ENCODE peak calls at places on chromosomes 13 and 19, in four cellular contexts. C is left ventricle myocardium inferior, Z is mucosa of descending colon, F is prostate gland. D is an unnamed sample.

GRCh38 chr19:41548954-41549688 is 26.8 kb upstream of the CEACAM21 start:
- DNase-seq in F (no peak), Z (peak; percentile 68), C (no peak), D (no peak)

GRCh38 chr19:7926021-7926726 is at the start of gene CTXN1:
- DNase-seq in C (peak; percentile 71), F (peak; percentile 69), Z (peak; percentile 84), D (no peak)

GRCh38 chr13:100069278-100069677 is 19.6 kb upstream of the PCCA start:
- DNase-seq in Z (peak; percentile 9), F (peak; percentile 62), C (no peak), D (peak; percentile 32)

GRCh38 chr19:48468806-48469055 is 438 bp upstream of the CYTH2 start:
- DNase-seq in Z (no peak), F (no peak), C (no peak), D (no peak)

GRCh38 chr19:49680473-49681351 is 3.6 kb downstream of the PRMT1 start:
- DNase-seq in C (peak; percentile 90), F (peak; percentile 79), Z (peak; percentile 95), D (no peak)

GRCh38 chr19:39390460-39390758 is 497 bp downstream of the PAF1 start:
- DNase-seq in C (no peak), Z (peak; percentile 80), F (peak; percentile 75), D (no peak)

GRCh38 chr19:51441410-51442390 is 16.6 kb downstream of the SIGLEC8 start:
- DNase-seq in Z (peak; percentile 65), C (no peak), F (no peak), D (no peak)

GRCh38 chr19:51439021-51439465 is 19.2 kb downstream of the SIGLEC8 start:
- DNase-seq in Z (peak; percentile 49), F (no peak), C (no peak), D (no peak)

GRCh38 chr13:32548837-32549236 is 10.2 kb upstream of the N4BP2L2 start:
- DNase-seq in F (no peak), Z (no peak), C (no peak), D (no peak)

GRCh38 chr19:5621311-5621944 is 1.1 kb downstream of the SAFB2 start:
- DNase-seq in F (peak; percentile 42), C (no peak), Z (peak; percentile 22), D (peak; percentile 67)

GRCh38 chr13:19605161-19605955 is 28.1 kb upstream of the MPHOSPH8 start:
- DNase-seq in C (no peak), F (no peak), Z (no peak), D (no peak)

GRCh38 chr19:34556500-34556899 is 74.9 kb downstream of the WTIP start:
- DNase-seq in Z (peak; percentile 45), C (no peak), F (no peak), D (no peak)

GRCh38 chr13:66021846-66022245 is 1208.3 kb downstream of the PCDH9 start:
- DNase-seq in Z (no peak), F (no peak), C (no peak), D (no peak)

GRCh38 chr19:18385675-18386542 is at the start of gene GDF15:
- DNase-seq in Z (peak; percentile 97), C (peak; percentile 61), F (peak; percentile 85), D (peak; percentile 87)

GRCh38 chr19:2268861-2269243 is 12.6 kb upstream of the JSRP1 start:
- DNase-seq in Z (no peak), F (no peak), C (no peak), D (no peak)

GRCh38 chr13:58620171-58620570 is 988.6 kb downstream of the PCDH17 start:
- DNase-seq in C (no peak), Z (no peak), F (no peak), D (no peak)

GRCh38 chr13:24038405-24038804 is 122.1 kb upstream of the SPATA13 start:
- DNase-seq in C (no peak), Z (no peak), F (no peak), D (no peak)

GRCh38 chr19:47109541-47110375 is 3.8 kb downstream of the ZC3H4 start:
- DNase-seq in Z (peak; percentile 55), F (no peak), C (no peak), D (no peak)

GRCh38 chr13:42525035-42525504 is 48.9 kb upstream of the TNFSF11 start:
- DNase-seq in F (no peak), C (no peak), Z (no peak), D (no peak)

GRCh38 chr19:50488795-50489194 is 12.1 kb upstream of the GARIN5A start:
- DNase-seq in Z (no peak), F (no peak), C (no peak), D (no peak)

GRCh38 chr13:50452761-50453160 is 390.7 kb downstream of the DLEU7 start:
- DNase-seq in Z (no peak), F (no peak), C (no peak), D (no peak)

GRCh38 chr19:38841180-38841766 is 8.5 kb downstream of the HNRNPL start:
- DNase-seq in C (no peak), F (no peak), Z (no peak), D (no peak)

GRCh38 chr13:41614671-41615519 is 157.5 kb downstream of the RGCC start:
- DNase-seq in F (no peak), Z (no peak), C (no peak), D (no peak)

GRCh38 chr19:41926861-41927809 is 1.1 kb downstream of the ERFL start:
- DNase-seq in C (no peak), F (no peak), Z (no peak), D (no peak)

GRCh38 chr19:4061178-4061682 is 5.5 kb downstream of the ZBTB7A start:
- DNase-seq in Z (peak; percentile 97), C (peak; percentile 85), F (peak; percentile 75), D (no peak)

GRCh38 chr19:29741226-29741625 is 26.2 kb upstream of the C19orf12 start:
- DNase-seq in C (no peak), F (no peak), Z (no peak), D (no peak)

GRCh38 chr13:31000889-31001288 is 68.4 kb downstream of the TEX26 start:
- DNase-seq in Z (no peak), C (no peak), F (no peak), D (no peak)

GRCh38 chr13:97258801-97259200 is 36.7 kb downstream of the MBNL2 start:
- DNase-seq in Z (no peak), C (no peak), F (no peak), D (no peak)

GRCh38 chr19:21256722-21257121 is 72.5 kb downstream of the ZNF708 start:
- DNase-seq in C (no peak), Z (no peak), F (no peak), D (peak; percentile 34)

GRCh38 chr19:15115762-15116615 is 8.8 kb downstream of the SYDE1 start:
- DNase-seq in F (no peak), Z (no peak), C (no peak), D (no peak)

GRCh38 chr19:45224645-45225044 is 20.6 kb downstream of the EXOC3L2 start:
- DNase-seq in Z (no peak), C (no peak), F (no peak), D (no peak)

GRCh38 chr13:85347251-85347650 is 452.0 kb downstream of the SLITRK6 start:
- DNase-seq in C (no peak), Z (no peak), F (no peak), D (no peak)

GRCh38 chr13:52147225-52147624 is 12.2 kb downstream of the NEK3 start:
- DNase-seq in Z (no peak), C (no peak), F (no peak), D (no peak)

GRCh38 chr13:35349673-35350278 is 126.7 kb downstream of the MAB21L1 start:
- DNase-seq in Z (peak; percentile 12), C (no peak), F (no peak), D (no peak)

GRCh38 chr19:28472111-28472510 is 740.8 kb downstream of the UQCRFS1 start:
- DNase-seq in Z (no peak), C (no peak), F (no peak), D (no peak)

GRCh38 chr19:30206187-30206586 is 166.0 kb upstream of the ZNF536 start:
- DNase-seq in Z (no peak), C (no peak), F (no peak), D (no peak)

GRCh38 chr19:29104605-29105241 is 108.2 kb downstream of the UQCRFS1 start:
- DNase-seq in C (no peak), F (no peak), Z (no peak), D (no peak)

GRCh38 chr19:11261902-11262839 is at the start of gene DOCK6:
- DNase-seq in F (no peak), Z (peak; percentile 75), C (peak; percentile 49), D (no peak)
- H3K4me3 ChIP-seq in F (peak within 1 kb of the TSS; percentile 93), Z (peak within 1 kb of the TSS; percentile 54), C (peak within 1 kb of the TSS; percentile 90), D (peak within 1 kb of the TSS; percentile 60)

GRCh38 chr13:91922969-91923592 is 524.7 kb downstream of the GPC5 start:
- DNase-seq in C (no peak), Z (no peak), F (no peak), D (no peak)
- TF ChIP-seq CTCF in C (peak; percentile 27), Z (no peak), F (no peak), D (peak; percentile 37)

GRCh38 chr19:56670401-56670960 is 1.1 kb downstream of the ZNF835 start:
- DNase-seq in Z (no peak), C (no peak), F (no peak), D (no peak)
- H3K4me3 ChIP-seq in Z (no peak overlapping the region), C (peak overlapping the region; percentile 89), F (no peak overlapping the region), D (no peak overlapping the region)

DNA sequence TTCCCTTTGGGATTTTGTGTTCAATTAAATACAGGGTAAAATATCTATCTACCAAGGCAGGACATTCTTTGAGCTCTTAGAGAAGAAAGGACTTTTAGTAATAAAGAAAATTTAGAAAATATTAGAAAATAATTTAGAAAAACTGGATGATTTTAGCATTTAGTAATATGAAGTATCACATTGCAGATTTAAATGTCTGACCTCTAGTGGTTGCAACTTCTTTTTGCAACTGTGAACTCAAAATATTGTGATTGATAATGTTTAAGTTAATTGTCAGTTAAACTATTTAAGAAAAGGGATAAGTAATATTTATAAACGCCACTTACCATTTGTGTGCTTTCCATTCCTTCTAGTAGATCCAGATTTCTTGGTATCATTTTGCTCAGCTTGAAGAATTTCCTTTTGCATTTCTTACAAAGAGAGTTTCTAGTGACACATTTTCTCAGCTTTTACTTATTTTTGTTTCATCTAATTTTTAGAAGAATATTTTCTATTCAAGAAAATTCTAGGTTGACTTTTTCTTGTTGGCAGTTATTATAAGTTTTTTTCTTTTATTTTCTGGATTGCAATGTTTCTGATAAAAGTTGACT is 10.3 kb upstream of the POSTN start:
- DNase-seq in C (no peak), Z (no peak), F (no peak), D (no peak)
- TF ChIP-seq CTCF in C (peak; percentile 52), Z (no peak), F (no peak), D (peak; percentile 43)

GRCh38 chr13:28719227-28719562 is 425 bp upstream of the SLC46A3 start:
- DNase-seq in F (no peak), C (no peak), Z (no peak), D (no peak)

GRCh38 chr13:28718538-28719226 is at the start of gene SLC46A3:
- DNase-seq in F (peak; percentile 84), Z (peak; percentile 98), C (peak; percentile 100), D (no peak)

GRCh38 chr13:28717170-28717569 is 1.6 kb downstream of the SLC46A3 start:
- DNase-seq in C (no peak), Z (no peak), F (no peak), D (no peak)

GRCh38 chr13:28718186-28718537 is 608 bp downstream of the SLC46A3 start:
- DNase-seq in Z (no peak), C (no peak), F (no peak), D (no peak)

GRCh38 chr13:28719656-28720055 is 886 bp upstream of the SLC46A3 start:
- DNase-seq in F (no peak), C (no peak), Z (no peak), D (no peak)
- H3K4me3 ChIP-seq in F (no peak overlapping the region), C (peak overlapping the region; percentile 82), Z (no peak overlapping the region), D (no peak overlapping the region)